ENCODE peak calls at places on chromosomes 11 and 22, in seven cellular contexts. R is OCI-LY7, J is lower leg skin, L is fibroblast of the aortic adventitia, M is GM23338, N is fibroblast of mammary gland, Y is body of pancreas. X is an unnamed sample.

GRCh38 chr11:73553266-73553665 is 44.6 kb downstream of the FAM168A start:
- DNase-seq in R (no peak), J (no peak), L (no peak), M (no peak), N (no peak), Y (no peak), X (no peak)

GRCh38 chr22:45223304-45224117 is 17.2 kb downstream of the KIAA0930 start:
- DNase-seq in R (no peak), J (no peak), L (no peak), M (no peak), N (no peak), Y (no peak), X (no peak)

GRCh38 chr11:97751405-97751804 is 1269.3 kb upstream of the CNTN5 start:
- DNase-seq in R (no peak), J (no peak), L (no peak), M (no peak), N (no peak), Y (peak), X (peak)

GRCh38 chr22:19932367-19933206 is 9.0 kb upstream of the COMT start:
- DNase-seq in R (no peak), J (no peak), L (no peak), M (no peak), N (no peak), Y (no peak), X (no peak)

GRCh38 chr22:49418341-49418894 is 409.3 kb downstream of the BRD1 start:
- DNase-seq in R (no peak), J (peak), L (no peak), M (no peak), N (no peak), Y (no peak), X (no peak)

GRCh38 chr11:69801513-69802335 is 17.5 kb downstream of the FGF3 start:
- DNase-seq in R (peak), J (no peak), L (no peak), M (peak), N (no peak), Y (peak), X (no peak)

GRCh38 chr11:35794850-35795249 is 132.3 kb downstream of the TRIM44 start:
- DNase-seq in R (no peak), J (no peak), L (peak), M (no peak), N (peak), Y (no peak), X (no peak)

GRCh38 chr11:101482556-101483124 is 101.2 kb downstream of the TRPC6 start:
- DNase-seq in R (no peak), J (no peak), L (no peak), M (no peak), N (peak), Y (no peak), X (no peak)

GRCh38 chr22:28282346-28282745 is 363.3 kb upstream of the PITPNB start:
- DNase-seq in R (no peak), J (no peak), L (peak), M (peak), N (peak), Y (no peak), X (no peak)

GRCh38 chr11:797300-798092 is 585 bp downstream of the SLC25A22 start:
- DNase-seq in R (peak), J (peak), L (peak), M (peak), N (peak), Y (peak), X (no peak)

GRCh38 chr11:106614280-106614679 is 404.0 kb downstream of the GUCY1A2 start:
- DNase-seq in R (no peak), J (no peak), L (no peak), M (no peak), N (no peak), Y (no peak), X (no peak)

GRCh38 chr11:73283316-73284035 is 11.3 kb downstream of the P2RY6 start:
- DNase-seq in R (no peak), J (no peak), L (no peak), M (no peak), N (no peak), Y (peak), X (no peak)

GRCh38 chr22:46323126-46323525 is 12.4 kb upstream of the TRMU start:
- DNase-seq in R (no peak), J (no peak), L (no peak), M (no peak), N (no peak), Y (no peak), X (no peak)

GRCh38 chr11:24386551-24387404 is 110.1 kb upstream of the LUZP2 start:
- DNase-seq in R (no peak), J (no peak), L (peak), M (peak), N (peak), Y (peak), X (no peak)

GRCh38 chr11:62933285-62933684 is 12.1 kb upstream of the CHRM1 start:
- DNase-seq in R (no peak), J (no peak), L (no peak), M (peak), N (no peak), Y (no peak), X (no peak)

GRCh38 chr22:42397332-42398246 is 34.6 kb downstream of the NFAM1 start:
- DNase-seq in R (peak), J (no peak), L (no peak), M (no peak), N (no peak), Y (peak), X (no peak)

GRCh38 chr11:40125054-40125453 is 1334.4 kb downstream of the LRRC4C start:
- DNase-seq in R (no peak), J (no peak), L (no peak), M (peak), N (no peak), Y (no peak), X (no peak)

GRCh38 chr22:50293441-50294318 is 13.8 kb downstream of the PLXNB2 start:
- DNase-seq in R (peak), J (no peak), L (peak), M (peak), N (peak), Y (peak), X (peak)

GRCh38 chr11:134524876-134525845 is 113.1 kb upstream of the B3GAT1 start:
- DNase-seq in R (no peak), J (peak), L (no peak), M (no peak), N (no peak), Y (no peak), X (no peak)

GRCh38 chr11:9250139-9250582 is 15.0 kb downstream of the DENND5A start:
- DNase-seq in R (no peak), J (no peak), L (peak), M (no peak), N (no peak), Y (no peak), X (no peak)

GRCh38 chr11:85953491-85954143 is 98.4 kb downstream of the CCDC83 start:
- DNase-seq in R (no peak), J (no peak), L (peak), M (no peak), N (peak), Y (no peak), X (no peak)

GRCh38 chr11:31001432-31001831 is 368.1 kb downstream of the DCDC1 start:
- DNase-seq in R (no peak), J (no peak), L (no peak), M (no peak), N (no peak), Y (no peak), X (no peak)

GRCh38 chr11:134700101-134700640 is 288.1 kb upstream of the B3GAT1 start:
- DNase-seq in R (no peak), J (no peak), L (no peak), M (no peak), N (no peak), Y (no peak), X (no peak)

GRCh38 chr22:25939384-25939783 is 197.4 kb downstream of the MYO18B start:
- DNase-seq in R (no peak), J (peak), L (no peak), M (no peak), N (no peak), Y (no peak), X (no peak)

GRCh38 chr11:22343411-22344032 is 5.3 kb downstream of the SLC17A6 start:
- DNase-seq in R (no peak), J (no peak), L (no peak), M (peak), N (no peak), Y (no peak), X (no peak)
- H3K4me3 ChIP-seq in R (no peak), J (no peak), L (no peak), M (peak), N (no peak), Y (no peak), X (no peak)

DNA sequence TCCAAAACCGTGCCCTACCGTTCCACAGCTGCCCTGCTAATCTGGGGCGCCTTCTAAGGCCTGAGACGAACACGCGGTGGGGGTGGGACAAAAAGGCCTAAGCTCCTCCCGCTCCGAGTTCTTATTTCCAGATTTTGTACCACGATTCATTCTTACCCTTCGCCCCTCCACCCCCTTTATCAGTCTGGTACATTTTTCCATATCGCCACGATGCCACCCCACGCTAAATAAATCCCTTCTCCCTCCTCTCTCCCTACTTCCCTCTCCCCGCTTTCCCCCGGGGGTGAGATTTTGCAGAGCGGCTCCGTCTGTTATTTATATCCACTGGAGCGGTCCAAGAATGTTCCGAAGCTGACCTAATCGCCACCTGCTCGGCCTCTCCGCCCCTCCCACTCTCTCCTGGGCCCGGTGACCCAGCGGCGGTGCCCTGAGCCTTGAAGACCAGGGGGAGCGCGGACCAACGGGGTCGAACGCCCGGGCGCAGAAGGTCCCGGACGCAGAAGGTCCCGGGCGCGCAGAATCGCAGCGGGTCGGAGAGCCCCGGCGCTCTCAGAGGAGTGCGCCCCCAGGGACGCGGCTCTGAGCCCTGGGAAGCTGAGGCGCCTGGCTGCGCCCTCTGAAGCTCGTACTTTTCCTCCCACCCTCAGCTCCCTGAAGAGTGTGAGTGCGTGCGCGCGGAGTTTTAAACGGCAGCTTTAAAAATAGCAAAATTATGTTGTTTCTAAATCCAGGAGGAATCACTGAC is 875 bp upstream of the PACSIN3 start:
- DNase-seq in R (no peak), J (no peak), L (peak), M (peak), N (peak), Y (peak), X (no peak)
- TF ChIP-seq CTCF in R (peak), J (no peak), L (no peak), M (no peak), N (no peak), Y (no peak), X (no peak)

GRCh38 chr22:18145676-18146388 is 4.1 kb upstream of the USP18 start:
- DNase-seq in R (no peak), J (no peak), L (no peak), M (no peak), N (no peak), Y (no peak), X (no peak)

GRCh38 chr22:18147791-18148507 is 2.0 kb upstream of the USP18 start:
- DNase-seq in R (no peak), J (peak), L (no peak), M (no peak), N (no peak), Y (no peak), X (no peak)

GRCh38 chr22:18152519-18152918 is 2.5 kb downstream of the USP18 start:
- DNase-seq in R (no peak), J (peak), L (no peak), M (no peak), N (no peak), Y (no peak), X (no peak)

GRCh38 chr22:18146389-18146753 is 3.6 kb upstream of the USP18 start:
- DNase-seq in R (no peak), J (no peak), L (no peak), M (no peak), N (no peak), Y (no peak), X (no peak)

DNA sequence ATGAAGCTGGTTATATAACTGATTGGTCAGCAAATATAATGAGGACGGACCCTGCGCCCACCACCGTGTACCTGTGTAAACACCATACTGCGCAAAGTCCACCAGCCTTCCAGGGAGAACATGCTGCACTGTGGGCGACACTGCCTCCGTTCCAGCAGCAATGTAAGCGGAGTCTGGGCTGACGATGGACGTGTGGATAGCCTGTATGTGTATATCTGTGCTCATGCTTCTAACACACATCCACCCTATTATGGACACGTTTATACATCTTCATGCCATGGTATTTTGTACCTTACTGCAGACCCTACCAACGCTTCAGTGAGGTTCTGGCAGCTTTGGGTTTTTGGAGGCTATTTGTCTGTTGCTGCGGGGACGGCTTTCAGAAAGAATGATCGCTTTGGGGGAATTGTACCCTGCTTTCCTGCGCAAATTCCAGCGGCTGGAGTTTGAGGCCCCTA is 1.4 kb upstream of the USP18 start:
- DNase-seq in R (no peak), J (peak), L (no peak), M (no peak), N (no peak), Y (no peak), X (no peak)
- H3K4me3 ChIP-seq in R (no peak), J (no peak), L (no peak), M (no peak), N (no peak), Y (no peak), X (no peak)

GRCh38 chr11:7512525-7513209 is 1.1 kb upstream of the PPFIBP2 start:
- DNase-seq in R (peak), J (peak), L (peak), M (peak), N (peak), Y (peak), X (no peak)
- TF ChIP-seq CTCF in R (no peak), J (no peak), L (peak), M (no peak), N (no peak), Y (no peak), X (no peak)

GRCh38 chr11:3169952-3170755 is 5.0 kb upstream of the OSBPL5 start:
- DNase-seq in R (no peak), J (no peak), L (no peak), M (no peak), N (peak), Y (no peak), X (peak)
- H3K4me3 ChIP-seq in R (no peak), J (no peak), L (peak), M (no peak), N (no peak), Y (no peak), X (no peak)

GRCh38 chr11:110098645-110099044 is 5.5 kb downstream of the ZC3H12C start:
- DNase-seq in R (peak), J (no peak), L (no peak), M (no peak), N (peak), Y (no peak), X (no peak)
- TF ChIP-seq CTCF in R (peak), J (no peak), L (no peak), M (no peak), N (no peak), Y (no peak), X (no peak)

GRCh38 chr11:111514216-111515031 is at the start of gene HOATZ:
- DNase-seq in R (no peak), J (no peak), L (no peak), M (peak), N (no peak), Y (no peak), X (no peak)
- H3K4me3 ChIP-seq in R (no peak), J (no peak), L (no peak), M (peak), N (no peak), Y (no peak), X (no peak)

DNA sequence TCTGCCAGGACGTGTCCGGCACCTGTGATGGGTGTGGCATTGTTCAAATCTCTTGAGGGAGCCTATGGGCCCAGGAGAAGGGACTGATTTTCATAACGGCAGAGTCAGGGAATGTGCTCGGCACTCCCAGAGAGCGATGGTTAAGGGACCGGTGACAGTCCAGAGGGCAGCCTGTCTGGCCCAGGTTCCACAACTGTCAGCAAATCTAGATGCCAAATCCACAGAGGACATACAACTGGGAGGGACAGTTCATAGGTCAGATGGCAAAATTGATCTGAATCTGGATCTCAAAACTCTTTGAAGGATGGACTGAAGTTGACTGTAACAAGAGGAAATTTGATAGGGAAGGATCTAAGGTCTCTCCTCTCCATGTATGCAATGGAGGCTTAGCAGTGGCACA is 7.5 kb downstream of the SEC14L2 start:
- DNase-seq in R (no peak), J (no peak), L (no peak), M (no peak), N (no peak), Y (no peak), X (no peak)
- TF ChIP-seq CTCF in R (no peak), J (no peak), L (no peak), M (no peak), N (no peak), Y (no peak), X (no peak)

GRCh38 chr11:67440229-67441081 is 2.8 kb downstream of the CORO1B start:
- DNase-seq in R (peak), J (no peak), L (no peak), M (no peak), N (no peak), Y (no peak), X (no peak)

GRCh38 chr11:67436459-67437081 is 912 bp downstream of the PTPRCAP start:
- DNase-seq in R (peak), J (no peak), L (no peak), M (peak), N (no peak), Y (no peak), X (no peak)

GRCh38 chr11:67437082-67437821 is at the start of gene PTPRCAP:
- DNase-seq in R (peak), J (peak), L (no peak), M (peak), N (no peak), Y (no peak), X (no peak)

GRCh38 chr11:67439321-67440228 is 2.1 kb upstream of the PTPRCAP start:
- DNase-seq in R (no peak), J (no peak), L (no peak), M (peak), N (no peak), Y (no peak), X (no peak)

DNA sequence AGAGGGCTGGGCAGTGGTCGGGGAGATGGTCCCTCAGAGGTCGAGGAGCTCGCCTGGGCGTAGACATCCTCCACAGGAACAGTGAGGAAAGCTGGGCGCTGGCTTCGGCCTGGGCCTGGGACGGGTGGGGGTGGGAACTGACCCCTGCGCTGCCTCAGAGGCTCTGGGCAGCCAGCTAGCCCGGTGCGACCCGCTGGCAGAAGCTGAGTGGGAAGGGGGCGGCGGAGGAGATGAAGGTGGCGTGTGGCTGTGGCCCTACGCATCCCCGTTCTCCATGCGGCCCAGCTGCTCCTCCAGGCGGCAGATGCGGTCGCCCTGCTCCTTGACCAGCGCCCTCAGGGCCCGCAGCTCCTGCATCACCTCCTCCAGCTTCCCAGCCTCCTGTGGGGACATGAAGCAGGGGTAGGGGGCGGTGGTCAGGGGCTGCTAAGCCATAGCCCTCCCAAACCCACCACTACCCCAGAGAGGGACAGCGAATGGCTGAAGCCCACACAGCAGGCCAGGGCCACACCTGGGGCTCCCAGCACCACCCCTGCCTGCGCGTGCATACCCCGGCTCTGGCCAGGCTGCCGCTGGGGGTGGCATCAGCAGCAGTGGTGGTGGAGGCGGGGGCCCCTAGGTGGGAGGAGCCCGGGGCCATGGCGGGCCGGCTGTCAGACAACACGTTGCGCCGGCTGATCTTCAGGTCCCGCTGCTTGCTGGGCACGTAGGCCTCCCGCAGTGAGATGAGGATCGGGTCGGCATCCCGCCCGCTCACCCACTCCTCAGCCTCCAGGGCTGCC is 830 bp upstream of the PTPRCAP start:
- DNase-seq in R (peak), J (peak), L (no peak), M (no peak), N (no peak), Y (no peak), X (no peak)
- H3K4me3 ChIP-seq in R (peak), J (no peak), L (no peak), M (no peak), N (no peak), Y (no peak), X (no peak)

X was measured in LNCaP clone FGC.